ENCODE peak calls at places on chromosomes 6 and 20, in ten cellular contexts. L is activated CD8-positive, alpha-beta memory T cell treated with anti-CD3 and anti-CD28 coated beads, Interleukin-2, amount 50 U/mL, for 4 hours; H is HT1080; Y is stimulated activated naive CD8-positive, alpha-beta T cell treated with anti-CD3 and anti-CD28 coated beads, Interleukin-15, Interleukin-2, amounts not matched to agents 100 U/mL and 50 U/mL, for 24 hours; Z is NCI-H1092 treated with DMSO at 0.1 percent for 48 hours; Q is KG1; R is iPS-NIHi11; G is fibroblast of mammary gland; I is vagina; M is kidney glomerular epithelial cell. W is an unnamed sample.

GRCh38 chr6:11277275-11278206 is 45.1 kb upstream of the NEDD9 start:
- DNase-seq in L (no peak), H (peak; percentile 62), Y (peak; percentile 22), Z (no peak), Q (no peak), R (peak; percentile 81), G (peak; percentile 31), I (no peak), M (peak; percentile 97), W (no peak)

GRCh38 chr20:59082981-59083380 is 40.4 kb upstream of the PRELID3B start:
- DNase-seq in L (no peak), H (peak; percentile 13), Y (no peak), Z (no peak), Q (no peak), R (no peak), G (peak; percentile 11), I (no peak), M (peak; percentile 52), W (no peak)

GRCh38 chr6:8875986-8876385 is 440.6 kb upstream of the SLC35B3 start:
- DNase-seq in L (no peak), H (no peak), Y (no peak), Z (no peak), Q (no peak), R (no peak), G (no peak), I (no peak), M (no peak), W (no peak)

GRCh38 chr6:111536888-111537287 is 53.9 kb upstream of the REV3L start:
- DNase-seq in L (no peak), H (peak; percentile 73), Y (no peak), Z (no peak), Q (no peak), R (no peak), G (no peak), I (no peak), M (no peak), W (no peak)

GRCh38 chr6:95636552-95637376 is 59.4 kb downstream of the MANEA start:
- DNase-seq in L (no peak), H (no peak), Y (no peak), Z (no peak), Q (no peak), R (no peak), G (no peak), I (no peak), M (peak; percentile 22), W (no peak)

GRCh38 chr20:2289475-2289874 is 6.3 kb upstream of the TGM3 start:
- DNase-seq in L (no peak), H (no peak), Y (no peak), Z (no peak), Q (no peak), R (no peak), G (no peak), I (peak; percentile 49), M (no peak), W (peak; percentile 34)

GRCh38 chr6:71533939-71534379 is 245.3 kb downstream of the OGFRL1 start:
- DNase-seq in L (no peak), H (no peak), Y (no peak), Z (no peak), Q (no peak), R (peak; percentile 20), G (peak; percentile 54), I (no peak), M (peak; percentile 40), W (no peak)

GRCh38 chr6:109242923-109243322 is 139.3 kb downstream of the CD164 start:
- DNase-seq in L (no peak), H (no peak), Y (no peak), Z (no peak), Q (no peak), R (no peak), G (peak; percentile 40), I (no peak), M (no peak), W (no peak)

GRCh38 chr20:49794336-49795124 is 18.1 kb upstream of the SLC9A8 start:
- DNase-seq in L (no peak), H (no peak), Y (no peak), Z (no peak), Q (no peak), R (no peak), G (no peak), I (no peak), M (no peak), W (no peak)

GRCh38 chr6:215335-216034 is 76.8 kb upstream of the DUSP22 start:
- DNase-seq in L (peak; percentile 66), H (peak; percentile 93), Y (peak; percentile 70), Z (no peak), Q (no peak), R (no peak), G (peak; percentile 38), I (no peak), M (peak; percentile 52), W (no peak)

GRCh38 chr6:155717369-155717768 is 261.7 kb upstream of the NOX3 start:
- DNase-seq in L (no peak), H (no peak), Y (no peak), Z (no peak), Q (no peak), R (no peak), G (no peak), I (no peak), M (no peak), W (no peak)

GRCh38 chr6:45645302-45645701 is 267.6 kb upstream of the SUPT3H start:
- DNase-seq in L (no peak), H (no peak), Y (no peak), Z (no peak), Q (no peak), R (no peak), G (no peak), I (no peak), M (no peak), W (no peak)

GRCh38 chr6:97405818-97406409 is 122.9 kb upstream of the MMS22L start:
- DNase-seq in L (no peak), H (no peak), Y (no peak), Z (no peak), Q (no peak), R (no peak), G (no peak), I (no peak), M (no peak), W (no peak)

GRCh38 chr20:11274137-11274536 is 600.3 kb upstream of the JAG1 start:
- DNase-seq in L (no peak), H (peak; percentile 75), Y (no peak), Z (peak; percentile 80), Q (peak; percentile 20), R (peak; percentile 73), G (peak; percentile 66), I (no peak), M (peak; percentile 71), W (peak; percentile 61)

GRCh38 chr6:97674802-97675201 is 391.8 kb upstream of the MMS22L start:
- DNase-seq in L (no peak), H (no peak), Y (no peak), Z (no peak), Q (no peak), R (no peak), G (no peak), I (no peak), M (no peak), W (no peak)

GRCh38 chr6:106746660-106747059 is 117.3 kb downstream of the QRSL1 start:
- DNase-seq in L (no peak), H (peak; percentile 94), Y (no peak), Z (peak; percentile 32), Q (no peak), R (no peak), G (peak; percentile 7), I (no peak), M (peak; percentile 72), W (no peak)

GRCh38 chr6:4543596-4543995 is 232.6 kb upstream of the CDYL start:
- DNase-seq in L (no peak), H (peak; percentile 14), Y (no peak), Z (no peak), Q (no peak), R (no peak), G (no peak), I (no peak), M (no peak), W (no peak)

GRCh38 chr20:36128463-36129176 is 25.9 kb upstream of the EPB41L1 start:
- DNase-seq in L (no peak), H (peak; percentile 67), Y (no peak), Z (no peak), Q (no peak), R (no peak), G (peak; percentile 98), I (no peak), M (peak; percentile 51), W (no peak)

GRCh38 chr6:44539701-44540100 is 152.2 kb downstream of the CDC5L start:
- DNase-seq in L (no peak), H (no peak), Y (no peak), Z (no peak), Q (no peak), R (no peak), G (no peak), I (peak; percentile 67), M (no peak), W (no peak)

GRCh38 chr6:13881621-13882165 is 43.1 kb upstream of the RNF182 start:
- DNase-seq in L (no peak), H (no peak), Y (no peak), Z (no peak), Q (no peak), R (no peak), G (no peak), I (no peak), M (no peak), W (no peak)

W was measured in Peyer's patch.